ENCODE peak calls at places on chromosomes 11 and 22, in seven cellular contexts. One of them, this sample, is unnamed.

GRCh38 chr11:75878968-75879367 is 64.0 kb downstream of the UVRAG start:
- DNase-seq in HepG2: no peak
- DNase-seq in H1: no peak
- DNase-seq in stomach: no peak
- DNase-seq in SK-N-SH: no peak
- DNase-seq in suprapubic skin: no peak
- DNase-seq in K562: no peak
- DNase-seq in this sample: no peak

GRCh38 chr11:34427171-34427805 is 11.4 kb upstream of the CAT start:
- DNase-seq in HepG2: peak; percentile 94
- DNase-seq in H1: no peak
- DNase-seq in stomach: no peak
- DNase-seq in SK-N-SH: peak; percentile 21
- DNase-seq in suprapubic skin: no peak
- DNase-seq in K562: no peak
- DNase-seq in this sample: no peak

GRCh38 chr11:115631609-115632008 is 127.4 kb upstream of the CADM1 start:
- DNase-seq in HepG2: peak; percentile 24
- DNase-seq in H1: no peak
- DNase-seq in stomach: no peak
- DNase-seq in SK-N-SH: no peak
- DNase-seq in suprapubic skin: no peak
- DNase-seq in K562: no peak
- DNase-seq in this sample: no peak

GRCh38 chr11:69234171-69234570 is 59.8 kb upstream of the MYEOV start:
- DNase-seq in HepG2: no peak
- DNase-seq in H1: no peak
- DNase-seq in stomach: peak; percentile 10
- DNase-seq in SK-N-SH: no peak
- DNase-seq in suprapubic skin: no peak
- DNase-seq in K562: no peak
- DNase-seq in this sample: no peak

GRCh38 chr11:120215634-120216033 is 4.8 kb downstream of the OAF start:
- DNase-seq in HepG2: no peak
- DNase-seq in H1: no peak
- DNase-seq in stomach: peak; percentile 43
- DNase-seq in SK-N-SH: no peak
- DNase-seq in suprapubic skin: no peak
- DNase-seq in K562: peak; percentile 39
- DNase-seq in this sample: no peak

GRCh38 chr11:35554491-35555237 is 29.2 kb upstream of the PAMR1 start:
- DNase-seq in HepG2: no peak
- DNase-seq in H1: no peak
- DNase-seq in stomach: no peak
- DNase-seq in SK-N-SH: no peak
- DNase-seq in suprapubic skin: no peak
- DNase-seq in K562: no peak
- DNase-seq in this sample: no peak

GRCh38 chr22:45504703-45505341 is 2.1 kb downstream of the FBLN1 start:
- DNase-seq in HepG2: no peak
- DNase-seq in H1: no peak
- DNase-seq in stomach: no peak
- DNase-seq in SK-N-SH: peak; percentile 74
- DNase-seq in suprapubic skin: no peak
- DNase-seq in K562: no peak
- DNase-seq in this sample: no peak

GRCh38 chr11:64810891-64811272 is 531 bp upstream of the MEN1 start:
- DNase-seq in HepG2: peak; percentile 77
- DNase-seq in H1: no peak
- DNase-seq in stomach: peak; percentile 32
- DNase-seq in SK-N-SH: no peak
- DNase-seq in suprapubic skin: no peak
- DNase-seq in K562: no peak
- DNase-seq in this sample: peak; percentile 31

GRCh38 chr22:21587803-21588611 is 20.5 kb downstream of the UBE2L3 start:
- DNase-seq in HepG2: no peak
- DNase-seq in H1: no peak
- DNase-seq in stomach: no peak
- DNase-seq in SK-N-SH: no peak
- DNase-seq in suprapubic skin: no peak
- DNase-seq in K562: no peak
- DNase-seq in this sample: peak; percentile 22

GRCh38 chr11:74278721-74279148 is 32.7 kb downstream of the P4HA3 start:
- DNase-seq in HepG2: no peak
- DNase-seq in H1: no peak
- DNase-seq in stomach: no peak
- DNase-seq in SK-N-SH: no peak
- DNase-seq in suprapubic skin: peak; percentile 65
- DNase-seq in K562: no peak
- DNase-seq in this sample: peak; percentile 42

GRCh38 chr22:22431271-22432220 is 77.0 kb downstream of the ZNF280B start:
- DNase-seq in HepG2: peak; percentile 49
- DNase-seq in H1: no peak
- DNase-seq in stomach: peak; percentile 60
- DNase-seq in SK-N-SH: peak; percentile 79
- DNase-seq in suprapubic skin: no peak
- DNase-seq in K562: peak; percentile 99
- DNase-seq in this sample: peak; percentile 72

GRCh38 chr11:59706518-59707285 is 6.9 kb downstream of the OR10V1 start:
- DNase-seq in HepG2: no peak
- DNase-seq in H1: no peak
- DNase-seq in stomach: peak; percentile 86
- DNase-seq in SK-N-SH: no peak
- DNase-seq in suprapubic skin: no peak
- DNase-seq in K562: peak; percentile 48
- DNase-seq in this sample: peak; percentile 14

GRCh38 chr11:32435511-32435946 is at the start of gene WT1:
- DNase-seq in HepG2: no peak
- DNase-seq in H1: no peak
- DNase-seq in stomach: no peak
- DNase-seq in SK-N-SH: peak; percentile 31
- DNase-seq in suprapubic skin: no peak
- DNase-seq in K562: peak; percentile 85
- DNase-seq in this sample: no peak

GRCh38 chr11:15010860-15011259 is 38.7 kb upstream of the CALCA start:
- DNase-seq in HepG2: no peak
- DNase-seq in H1: no peak
- DNase-seq in stomach: no peak
- DNase-seq in SK-N-SH: no peak
- DNase-seq in suprapubic skin: no peak
- DNase-seq in K562: no peak
- DNase-seq in this sample: no peak

GRCh38 chr11:71499546-71499945 is 27.5 kb upstream of the KRTAP5-7 start:
- DNase-seq in HepG2: no peak
- DNase-seq in H1: no peak
- DNase-seq in stomach: peak; percentile 22
- DNase-seq in SK-N-SH: no peak
- DNase-seq in suprapubic skin: peak; percentile 21
- DNase-seq in K562: no peak
- DNase-seq in this sample: no peak

GRCh38 chr22:37048133-37048532 is 3.4 kb upstream of the KCTD17 start:
- DNase-seq in HepG2: no peak
- DNase-seq in H1: no peak
- DNase-seq in stomach: no peak
- DNase-seq in SK-N-SH: no peak
- DNase-seq in suprapubic skin: no peak
- DNase-seq in K562: no peak
- DNase-seq in this sample: no peak

GRCh38 chr11:7546324-7546791 is 32.6 kb downstream of the PPFIBP2 start:
- DNase-seq in HepG2: no peak
- DNase-seq in H1: no peak
- DNase-seq in stomach: no peak
- DNase-seq in SK-N-SH: no peak
- DNase-seq in suprapubic skin: no peak
- DNase-seq in K562: no peak
- DNase-seq in this sample: no peak

DNA sequence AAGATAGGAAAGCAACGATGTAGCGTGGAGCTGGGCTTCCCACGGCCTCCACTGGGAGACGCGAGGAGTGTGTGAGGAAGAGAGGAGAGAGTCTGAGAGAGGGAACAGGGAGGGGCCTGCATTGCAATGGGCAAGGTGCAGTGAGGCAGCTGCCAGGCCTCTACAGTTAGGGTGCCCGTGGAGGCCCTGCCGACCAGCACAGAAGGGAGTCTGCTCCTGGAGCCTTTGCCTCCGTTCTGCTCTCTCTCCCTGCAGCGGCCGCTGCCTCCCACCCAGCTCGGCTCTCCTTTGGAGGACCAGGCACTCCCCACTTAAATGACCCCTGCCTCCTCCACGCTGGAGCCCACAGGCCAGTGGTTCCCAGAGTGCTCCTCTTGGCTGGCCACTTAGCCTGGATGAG is 181.7 kb downstream of the EFCAB6 start:
- DNase-seq in HepG2: no peak
- DNase-seq in H1: no peak
- DNase-seq in stomach: no peak
- DNase-seq in SK-N-SH: no peak
- DNase-seq in suprapubic skin: no peak
- DNase-seq in K562: no peak
- DNase-seq in this sample: no peak
- H3K36me3 ChIP-seq in HepG2: no peaks in the 10 kb centered on the region
- H3K36me3 ChIP-seq in H1: no peaks in the 10 kb centered on the region
- H3K36me3 ChIP-seq in stomach: no peaks in the 10 kb centered on the region
- H3K36me3 ChIP-seq in SK-N-SH: no peaks in the 10 kb centered on the region
- H3K36me3 ChIP-seq in suprapubic skin: no peaks in the 10 kb centered on the region
- H3K36me3 ChIP-seq in K562: no peaks in the 10 kb centered on the region
- H3K36me3 ChIP-seq in this sample: no peaks in the 10 kb centered on the region

GRCh38 chr11:93198221-93198650 is 445 bp upstream of the SLC36A4 start:
- DNase-seq in HepG2: no peak
- DNase-seq in H1: no peak
- DNase-seq in stomach: no peak
- DNase-seq in SK-N-SH: no peak
- DNase-seq in suprapubic skin: no peak
- DNase-seq in K562: no peak
- DNase-seq in this sample: no peak

GRCh38 chr11:93199616-93200015 is 1.8 kb upstream of the SLC36A4 start:
- DNase-seq in HepG2: no peak
- DNase-seq in H1: no peak
- DNase-seq in stomach: no peak
- DNase-seq in SK-N-SH: no peak
- DNase-seq in suprapubic skin: no peak
- DNase-seq in K562: no peak
- DNase-seq in this sample: no peak

GRCh38 chr11:93194673-93195291 is 3.0 kb downstream of the SLC36A4 start:
- DNase-seq in HepG2: no peak
- DNase-seq in H1: no peak
- DNase-seq in stomach: no peak
- DNase-seq in SK-N-SH: peak; percentile 32
- DNase-seq in suprapubic skin: no peak
- DNase-seq in K562: no peak
- DNase-seq in this sample: no peak

GRCh38 chr11:93196816-93197382 is 892 bp downstream of the SLC36A4 start:
- DNase-seq in HepG2: no peak
- DNase-seq in H1: no peak
- DNase-seq in stomach: no peak
- DNase-seq in SK-N-SH: peak; percentile 7
- DNase-seq in suprapubic skin: no peak
- DNase-seq in K562: peak; percentile 12
- DNase-seq in this sample: no peak

DNA sequence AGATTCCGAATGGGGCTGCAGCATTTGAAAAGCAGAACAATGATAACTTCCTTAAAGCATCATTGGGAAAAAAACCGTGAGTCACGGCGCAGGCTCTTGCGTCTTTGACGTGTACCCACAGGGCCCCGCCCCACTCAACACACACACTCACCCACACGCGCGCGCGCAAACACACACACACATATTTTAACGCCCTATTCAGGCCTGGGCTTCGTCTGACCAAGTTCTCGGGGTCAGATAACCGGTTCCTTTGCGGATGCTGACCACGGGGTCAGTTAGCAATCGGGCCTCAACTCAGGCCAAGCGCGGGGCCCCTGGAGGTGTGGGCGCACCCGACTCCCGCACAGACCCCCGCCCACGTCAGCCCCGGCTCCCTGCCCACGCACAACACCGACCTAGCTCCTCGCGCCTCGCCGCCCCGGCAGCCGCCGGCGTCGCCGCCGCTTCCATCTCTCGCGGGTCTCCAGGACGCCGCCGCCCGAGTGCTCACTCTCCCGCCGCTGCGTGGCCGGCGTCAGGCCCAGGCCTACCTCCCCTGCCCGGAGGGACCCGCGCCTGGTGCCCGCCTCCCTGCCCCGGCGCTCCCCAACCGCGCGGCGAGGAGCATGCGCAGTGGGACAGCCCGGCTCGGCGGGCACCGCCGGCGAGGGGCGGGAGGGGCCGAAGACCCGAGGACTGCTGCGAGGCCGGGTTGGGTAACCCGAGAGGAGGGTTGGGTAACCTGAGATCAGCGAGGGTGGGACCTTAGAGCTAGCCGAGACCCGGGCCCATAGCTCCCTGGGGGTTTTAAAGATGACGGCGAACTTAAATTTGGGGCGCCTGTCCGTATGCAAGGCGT is at the start of gene SLC36A4:
- DNase-seq in HepG2: peak; percentile 77
- DNase-seq in H1: peak; percentile 79
- DNase-seq in stomach: peak; percentile 93
- DNase-seq in SK-N-SH: peak; percentile 96
- DNase-seq in suprapubic skin: peak; percentile 95
- DNase-seq in K562: peak; percentile 62
- DNase-seq in this sample: peak; percentile 93
- TF ChIP-seq EP300 in HepG2: no peak
- TF ChIP-seq EP300 in H1: no peak
- TF ChIP-seq EP300 in stomach: no peak
- TF ChIP-seq EP300 in SK-N-SH: no peak
- TF ChIP-seq EP300 in suprapubic skin: no peak
- TF ChIP-seq EP300 in K562: no peak
- TF ChIP-seq EP300 in this sample: no peak

GRCh38 chr11:87368876-87369480 is 331.2 kb downstream of the TMEM135 start:
- DNase-seq in HepG2: no peak
- DNase-seq in H1: peak; percentile 13
- DNase-seq in stomach: no peak
- DNase-seq in SK-N-SH: no peak
- DNase-seq in suprapubic skin: no peak
- DNase-seq in K562: no peak
- DNase-seq in this sample: no peak
- TF ChIP-seq POLR2AphosphoS5 in HepG2: no peak
- TF ChIP-seq POLR2AphosphoS5 in H1: no peak
- TF ChIP-seq POLR2AphosphoS5 in stomach: no peak
- TF ChIP-seq POLR2AphosphoS5 in SK-N-SH: no peak
- TF ChIP-seq POLR2AphosphoS5 in suprapubic skin: no peak
- TF ChIP-seq POLR2AphosphoS5 in K562: no peak
- TF ChIP-seq POLR2AphosphoS5 in this sample: no peak

GRCh38 chr22:48505891-48506290 is 1321.8 kb downstream of the BRD1 start:
- DNase-seq in HepG2: no peak
- DNase-seq in H1: no peak
- DNase-seq in stomach: no peak
- DNase-seq in SK-N-SH: no peak
- DNase-seq in suprapubic skin: no peak
- DNase-seq in K562: no peak
- DNase-seq in this sample: no peak

GRCh38 chr22:48510599-48510998 is 1317.1 kb downstream of the BRD1 start:
- DNase-seq in HepG2: no peak
- DNase-seq in H1: no peak
- DNase-seq in stomach: no peak
- DNase-seq in SK-N-SH: no peak
- DNase-seq in suprapubic skin: no peak
- DNase-seq in K562: no peak
- DNase-seq in this sample: no peak

GRCh38 chr22:48506506-48507145 is 1321.0 kb downstream of the BRD1 start:
- DNase-seq in HepG2: no peak
- DNase-seq in H1: no peak
- DNase-seq in stomach: no peak
- DNase-seq in SK-N-SH: no peak
- DNase-seq in suprapubic skin: no peak
- DNase-seq in K562: no peak
- DNase-seq in this sample: no peak

GRCh38 chr22:48507171-48507570 is 1320.5 kb downstream of the BRD1 start:
- DNase-seq in HepG2: no peak
- DNase-seq in H1: no peak
- DNase-seq in stomach: no peak
- DNase-seq in SK-N-SH: no peak
- DNase-seq in suprapubic skin: no peak
- DNase-seq in K562: no peak
- DNase-seq in this sample: no peak

GRCh38 chr22:48507595-48508350 is 1319.9 kb downstream of the BRD1 start:
- DNase-seq in HepG2: peak; percentile 10
- DNase-seq in H1: no peak
- DNase-seq in stomach: no peak
- DNase-seq in SK-N-SH: no peak
- DNase-seq in suprapubic skin: no peak
- DNase-seq in K562: no peak
- DNase-seq in this sample: no peak
- H3K36me3 ChIP-seq in HepG2: no peaks in the 10 kb centered on the region
- H3K36me3 ChIP-seq in H1: no peaks in the 10 kb centered on the region
- H3K36me3 ChIP-seq in stomach: no peaks in the 10 kb centered on the region
- H3K36me3 ChIP-seq in SK-N-SH: no peaks in the 10 kb centered on the region
- H3K36me3 ChIP-seq in suprapubic skin: no peaks in the 10 kb centered on the region
- H3K36me3 ChIP-seq in K562: no peaks in the 10 kb centered on the region
- H3K36me3 ChIP-seq in this sample: no peaks in the 10 kb centered on the region

This sample was measured in transverse colon.